ENCODE peak calls at places on chromosome 19, in five cellular contexts. S is GM23248, I is GM23338, U is PC-3, O is SK-N-SH. R is an unnamed sample. For H3K9me2, the result is how much of the 10 kb centered on the place peaks cover.

GRCh38 chr19:30924670-30925069 is 424.6 kb downstream of the TSHZ3 start:
- DNase-seq in I (no peak), U (no peak), O (no peak), S (no peak), R (no peak)

GRCh38 chr19:58154679-58155648 is 4.4 kb upstream of the ZNF329 start:
- DNase-seq in I (peak), O (peak), U (peak), S (peak), R (peak)

GRCh38 chr19:49331616-49332055 is 3.6 kb upstream of the CD37 start:
- DNase-seq in U (peak), I (peak), S (peak), O (peak), R (peak)

GRCh38 chr19:41439441-41440222 is at the start of gene DMAC2:
- DNase-seq in U (peak), I (peak), S (peak), O (peak), R (peak)

GRCh38 chr19:47190167-47190727 is 40.8 kb downstream of the BBC3 start:
- DNase-seq in S (peak), U (peak), I (no peak), O (peak), R (peak)

GRCh38 chr19:8042900-8043299 is 9.7 kb upstream of the CCL25 start:
- DNase-seq in U (no peak), I (no peak), S (no peak), O (no peak), R (no peak)

GRCh38 chr19:42284066-42284501 is 15.0 kb downstream of the CIC start:
- DNase-seq in U (no peak), O (peak), S (peak), I (peak), R (peak)

GRCh38 chr19:15869109-15869555 is 28.7 kb downstream of the CYP4F2 start:
- DNase-seq in U (peak), I (peak), S (peak), O (peak), R (no peak)

GRCh38 chr19:45876411-45877197 is 9.3 kb downstream of the IRF2BP1 start:
- DNase-seq in S (peak), I (peak), U (no peak), O (peak), R (peak)
- H3K4me3 ChIP-seq in S (no peak), I (peak), U (no peak), O (no peak), R (no peak)

GRCh38 chr19:14061081-14061749 is 661 bp downstream of the PALM3 start:
- DNase-seq in U (no peak), O (peak), S (peak), I (no peak), R (peak)

GRCh38 chr19:14061751-14062557 is at the start of gene PALM3:
- DNase-seq in S (no peak), I (no peak), O (peak), U (peak), R (peak)

GRCh38 chr19:14066139-14066538 is 4.3 kb upstream of the PALM3 start:
- DNase-seq in U (no peak), O (no peak), S (no peak), I (no peak), R (no peak)

GRCh38 chr19:14062558-14062855 is 631 bp upstream of the PALM3 start:
- DNase-seq in I (no peak), U (no peak), O (no peak), S (no peak), R (no peak)

DNA sequence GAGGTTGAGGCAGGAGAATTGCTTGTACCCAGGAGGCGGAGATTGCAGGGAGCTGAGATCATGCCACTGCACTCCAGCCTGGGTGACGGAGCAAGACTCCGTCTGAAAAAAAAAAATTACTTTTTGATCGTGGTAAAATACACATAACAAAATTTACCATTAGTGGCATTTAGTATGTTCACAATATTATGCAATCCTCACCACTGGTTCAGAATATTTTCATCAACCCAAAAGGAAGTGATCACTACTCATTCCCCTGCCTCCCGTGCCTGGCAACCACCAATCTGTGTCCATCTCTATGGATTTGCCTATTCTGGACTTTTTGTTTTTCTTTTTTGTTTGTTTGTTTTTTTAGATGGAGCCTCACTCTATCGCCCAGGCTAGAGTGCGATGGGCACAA is 1.2 kb upstream of the PALM3 start:
- DNase-seq in O (no peak), S (peak), I (no peak), U (no peak), R (no peak)
- H3K9me2 ChIP-seq in O (under half), S (under half), I (under half), U (under half), R (under half)

DNA sequence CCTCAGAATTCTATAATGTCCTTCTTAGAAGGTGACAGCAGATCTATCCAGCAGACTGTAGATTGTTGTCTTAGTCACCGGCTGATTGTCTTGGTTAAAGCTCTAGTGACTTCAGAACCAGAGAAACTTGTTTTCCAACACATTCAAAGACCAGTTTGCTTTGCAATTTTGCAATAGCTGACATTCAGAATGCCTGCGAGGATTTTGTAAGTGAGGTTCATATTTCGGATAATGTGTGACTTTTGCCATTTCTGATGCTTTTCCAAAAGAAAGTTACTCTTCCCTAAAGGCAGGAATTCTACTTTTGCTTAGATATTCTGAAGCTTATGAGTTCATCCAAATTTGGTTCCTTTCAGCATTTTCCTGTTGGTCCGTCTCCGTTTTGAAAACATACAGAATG is 13.2 kb downstream of the SPINT2 start:
- DNase-seq in I (no peak), U (peak), O (no peak), S (peak), R (no peak)
- H3K4me2 ChIP-seq in I (no peak), U (peak), O (peak), S (peak), R (peak)

DNA sequence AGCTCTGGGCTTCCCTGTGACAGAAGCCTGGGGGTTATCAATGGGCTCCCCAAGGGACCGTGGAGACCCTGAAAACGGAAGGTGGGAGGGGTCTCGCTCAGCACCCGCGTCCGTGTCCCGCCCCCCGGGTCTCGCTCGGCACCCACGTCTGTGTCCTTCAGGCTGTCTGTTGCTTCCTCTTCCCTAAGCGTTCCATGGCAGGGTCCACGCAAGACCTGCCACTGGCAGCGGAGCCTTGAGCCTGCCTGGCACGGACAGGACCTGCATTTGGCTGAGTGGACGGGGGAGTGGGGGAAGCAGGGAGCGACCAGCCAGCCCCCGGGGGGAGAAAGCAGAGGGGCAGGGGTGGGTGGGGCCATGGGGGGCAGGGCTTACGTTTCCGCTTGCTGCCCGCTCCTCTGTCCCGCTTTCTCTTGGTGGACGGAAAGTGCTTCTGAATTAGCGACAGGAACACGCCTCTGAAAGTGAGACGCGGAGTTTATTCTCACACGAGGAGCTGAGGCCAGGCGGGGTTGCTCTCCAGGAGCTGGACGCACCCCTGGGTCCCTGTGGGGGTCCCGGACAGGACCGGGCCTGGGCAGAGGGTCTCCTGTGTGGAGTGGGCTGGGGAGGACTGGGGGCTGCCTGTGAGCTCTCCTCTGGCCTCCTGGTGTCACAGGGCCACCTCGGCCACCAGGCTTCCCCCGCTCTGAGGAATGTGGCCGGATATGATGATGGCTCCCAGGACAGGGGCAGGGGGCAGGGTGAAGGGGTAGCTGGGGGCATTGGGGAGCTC is 12.0 kb downstream of the GPX4 start:
- DNase-seq in U (no peak), I (no peak), O (no peak), S (no peak), R (no peak)
- H3K4me3 ChIP-seq in U (no peak), I (no peak), O (no peak), S (no peak), R (no peak)

GRCh38 chr19:35132254-35132653 is 2.6 kb downstream of the LGI4 start:
- DNase-seq in U (no peak), O (no peak), I (no peak), S (no peak), R (no peak)
- H3K9me2 ChIP-seq in U (under half), O (under half), I (under half), S (under half), R (under half)

GRCh38 chr19:5929179-5929578 is 15.1 kb downstream of the CAPS start:
- DNase-seq in U (no peak), S (no peak), O (no peak), I (no peak), R (no peak)

GRCh38 chr19:5927439-5927821 is 13.4 kb downstream of the CAPS start:
- DNase-seq in I (no peak), S (peak), U (no peak), O (no peak), R (no peak)

GRCh38 chr19:5925830-5926459 is 11.9 kb downstream of the CAPS start:
- DNase-seq in U (no peak), S (no peak), I (no peak), O (no peak), R (no peak)

GRCh38 chr19:5929646-5930045 is 15.6 kb downstream of the CAPS start:
- DNase-seq in U (no peak), I (no peak), S (no peak), O (no peak), R (no peak)

GRCh38 chr19:5926641-5927438 is 12.8 kb downstream of the CAPS start:
- DNase-seq in I (no peak), U (no peak), O (peak), S (peak), R (peak)
- H3K4me2 ChIP-seq in I (no peak), U (no peak), O (no peak), S (peak), R (no peak)

DNA sequence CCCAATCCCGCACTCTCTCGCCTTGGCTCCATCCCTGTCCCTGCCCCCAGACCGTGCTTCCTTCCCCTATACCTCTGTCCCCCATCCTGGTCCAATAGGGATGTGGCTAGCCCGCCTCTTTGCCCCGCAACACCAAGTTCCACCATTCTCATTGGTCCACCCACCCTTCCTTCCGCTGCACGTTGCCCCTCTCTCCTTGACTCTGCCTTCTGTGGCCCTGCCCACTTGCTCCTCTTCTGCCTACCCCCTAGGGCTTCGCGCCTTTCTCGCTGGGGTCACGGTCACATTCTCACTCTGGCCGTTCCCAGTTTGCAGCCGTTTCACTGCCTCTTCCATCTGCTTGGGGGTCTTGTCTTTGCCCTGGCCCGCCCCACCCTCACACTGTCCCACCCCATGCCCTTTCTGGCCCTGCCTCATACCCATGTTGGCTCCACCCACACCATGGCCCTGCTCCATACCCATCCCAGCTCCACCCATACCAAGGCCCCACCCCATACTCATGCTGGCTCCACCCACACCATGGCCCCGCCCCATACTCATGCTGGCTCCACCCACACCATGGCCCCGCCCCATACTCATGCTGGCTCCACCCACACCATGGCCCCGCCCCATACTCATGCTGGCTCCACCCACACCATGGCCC is 4.5 kb upstream of the ARHGAP45 start:
- DNase-seq in S (no peak), O (peak), U (no peak), I (peak), R (no peak)
- H3K4me3 ChIP-seq in S (no peak), O (no peak), U (no peak), I (no peak), R (no peak)

DNA sequence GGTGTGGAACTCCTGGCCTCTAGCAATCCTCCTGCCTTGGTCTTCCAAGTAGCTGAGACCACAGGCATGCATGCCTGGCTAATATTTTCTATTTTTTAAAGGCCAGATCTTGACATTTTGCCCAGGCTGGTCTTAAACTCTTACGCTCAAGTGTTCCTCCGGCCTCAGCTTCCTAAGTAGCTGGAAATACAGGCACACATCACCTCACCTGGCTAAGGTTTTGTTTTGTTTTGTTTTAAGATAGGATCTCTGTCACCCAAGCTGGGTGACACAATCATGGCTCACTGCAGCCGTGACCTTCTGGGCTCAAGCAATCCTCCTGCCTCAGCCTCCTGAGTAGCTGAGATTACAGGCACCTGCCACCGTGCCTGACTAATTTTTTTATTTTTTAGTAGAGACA is 5.5 kb upstream of the RLN3 start:
- DNase-seq in S (peak), I (no peak), O (no peak), U (peak), R (no peak)
- H3K9me2 ChIP-seq in S (under half), I (under half), O (under half), U (under half), R (under half)

GRCh38 chr19:28618504-28618903 is 594.4 kb downstream of the UQCRFS1 start:
- DNase-seq in U (no peak), I (no peak), O (no peak), S (no peak), R (no peak)
- H3K4me2 ChIP-seq in U (no peak), I (no peak), O (no peak), S (no peak), R (no peak)

GRCh38 chr19:35744688-35745327 is 410 bp downstream of the U2AF1L4 start:
- DNase-seq in U (peak), S (peak), I (peak), O (peak), R (peak)

GRCh38 chr19:35748106-35749020 is at the start of gene LIN37:
- DNase-seq in U (peak), O (peak), S (peak), I (peak), R (peak)

GRCh38 chr19:35745328-35746086 is at the start of the genes PSENEN and U2AF1L4:
- DNase-seq in I (peak), O (peak), S (peak), U (peak), R (peak)

GRCh38 chr19:35746087-35746462 is 624 bp downstream of the PSENEN start:
- DNase-seq in S (peak), U (no peak), I (no peak), O (no peak), R (no peak)

GRCh38 chr19:35746556-35746955 is 1.1 kb downstream of the PSENEN start:
- DNase-seq in U (no peak), O (no peak), I (no peak), S (no peak), R (no peak)
- H3K4me3 ChIP-seq in U (peak), O (peak), I (peak), S (peak), R (peak)